ENCODE peak calls at places on chromosomes 13 and 19, in six cellular contexts. One of them, this sample, is unnamed.

GRCh38 chr13:26459276-26460131 is 98.0 kb upstream of the WASF3 start:
- DNase-seq in M059J: peak
- DNase-seq in HS-27A: no peak
- DNase-seq in activated T-helper 1 cell treated with anti-CD3 and anti-CD28 coated beads, Interleukin-12 subunit alpha, Interleukin-12 subunit beta, Interleukin-2, Interleukin-4 antibody, amounts not matched to agents 30 ng/mL and 10 ng/mL and 1 ng/mL, durations not matched to agents 14 hours and 24 hours and 36 hours: no peak
- DNase-seq in NCI-H1092 treated with DMSO at 0.1 percent for 48 hours: no peak
- DNase-seq in HTR-8/SVneo: no peak
- DNase-seq in this sample: no peak

GRCh38 chr13:20360041-20360491 is 127.9 kb upstream of the GJB6 start:
- DNase-seq in M059J: peak
- DNase-seq in HS-27A: peak
- DNase-seq in activated T-helper 1 cell treated with anti-CD3 and anti-CD28 coated beads, Interleukin-12 subunit alpha, Interleukin-12 subunit beta, Interleukin-2, Interleukin-4 antibody, amounts not matched to agents 30 ng/mL and 10 ng/mL and 1 ng/mL, durations not matched to agents 14 hours and 24 hours and 36 hours: no peak
- DNase-seq in NCI-H1092 treated with DMSO at 0.1 percent for 48 hours: no peak
- DNase-seq in HTR-8/SVneo: no peak
- DNase-seq in this sample: peak

GRCh38 chr13:60647547-60647946 is 250.5 kb downstream of the TDRD3 start:
- DNase-seq in M059J: no peak
- DNase-seq in HS-27A: no peak
- DNase-seq in activated T-helper 1 cell treated with anti-CD3 and anti-CD28 coated beads, Interleukin-12 subunit alpha, Interleukin-12 subunit beta, Interleukin-2, Interleukin-4 antibody, amounts not matched to agents 30 ng/mL and 10 ng/mL and 1 ng/mL, durations not matched to agents 14 hours and 24 hours and 36 hours: no peak
- DNase-seq in NCI-H1092 treated with DMSO at 0.1 percent for 48 hours: no peak
- DNase-seq in HTR-8/SVneo: no peak
- DNase-seq in this sample: no peak

GRCh38 chr13:97911311-97912138 is 42.0 kb upstream of the IPO5 start:
- DNase-seq in M059J: peak
- DNase-seq in HS-27A: no peak
- DNase-seq in activated T-helper 1 cell treated with anti-CD3 and anti-CD28 coated beads, Interleukin-12 subunit alpha, Interleukin-12 subunit beta, Interleukin-2, Interleukin-4 antibody, amounts not matched to agents 30 ng/mL and 10 ng/mL and 1 ng/mL, durations not matched to agents 14 hours and 24 hours and 36 hours: no peak
- DNase-seq in NCI-H1092 treated with DMSO at 0.1 percent for 48 hours: no peak
- DNase-seq in HTR-8/SVneo: no peak
- DNase-seq in this sample: peak

GRCh38 chr13:73945371-73945770 is 188.8 kb downstream of the KLF12 start:
- DNase-seq in M059J: no peak
- DNase-seq in HS-27A: no peak
- DNase-seq in activated T-helper 1 cell treated with anti-CD3 and anti-CD28 coated beads, Interleukin-12 subunit alpha, Interleukin-12 subunit beta, Interleukin-2, Interleukin-4 antibody, amounts not matched to agents 30 ng/mL and 10 ng/mL and 1 ng/mL, durations not matched to agents 14 hours and 24 hours and 36 hours: no peak
- DNase-seq in NCI-H1092 treated with DMSO at 0.1 percent for 48 hours: no peak
- DNase-seq in HTR-8/SVneo: no peak
- DNase-seq in this sample: peak

GRCh38 chr13:52994865-52995264 is 33.7 kb upstream of the OLFM4 start:
- DNase-seq in M059J: no peak
- DNase-seq in HS-27A: no peak
- DNase-seq in activated T-helper 1 cell treated with anti-CD3 and anti-CD28 coated beads, Interleukin-12 subunit alpha, Interleukin-12 subunit beta, Interleukin-2, Interleukin-4 antibody, amounts not matched to agents 30 ng/mL and 10 ng/mL and 1 ng/mL, durations not matched to agents 14 hours and 24 hours and 36 hours: no peak
- DNase-seq in NCI-H1092 treated with DMSO at 0.1 percent for 48 hours: no peak
- DNase-seq in HTR-8/SVneo: no peak
- DNase-seq in this sample: no peak

GRCh38 chr13:28329395-28330158 is 165.4 kb downstream of the FLT1 start:
- DNase-seq in M059J: peak
- DNase-seq in HS-27A: no peak
- DNase-seq in activated T-helper 1 cell treated with anti-CD3 and anti-CD28 coated beads, Interleukin-12 subunit alpha, Interleukin-12 subunit beta, Interleukin-2, Interleukin-4 antibody, amounts not matched to agents 30 ng/mL and 10 ng/mL and 1 ng/mL, durations not matched to agents 14 hours and 24 hours and 36 hours: no peak
- DNase-seq in NCI-H1092 treated with DMSO at 0.1 percent for 48 hours: no peak
- DNase-seq in HTR-8/SVneo: no peak
- DNase-seq in this sample: peak

GRCh38 chr19:3601021-3601420 is 5.7 kb downstream of the TBXA2R start:
- DNase-seq in M059J: no peak
- DNase-seq in HS-27A: no peak
- DNase-seq in activated T-helper 1 cell treated with anti-CD3 and anti-CD28 coated beads, Interleukin-12 subunit alpha, Interleukin-12 subunit beta, Interleukin-2, Interleukin-4 antibody, amounts not matched to agents 30 ng/mL and 10 ng/mL and 1 ng/mL, durations not matched to agents 14 hours and 24 hours and 36 hours: no peak
- DNase-seq in NCI-H1092 treated with DMSO at 0.1 percent for 48 hours: no peak
- DNase-seq in HTR-8/SVneo: no peak
- DNase-seq in this sample: no peak

GRCh38 chr19:56690668-56691067 is 19.1 kb upstream of the ZNF835 start:
- DNase-seq in M059J: no peak
- DNase-seq in HS-27A: no peak
- DNase-seq in activated T-helper 1 cell treated with anti-CD3 and anti-CD28 coated beads, Interleukin-12 subunit alpha, Interleukin-12 subunit beta, Interleukin-2, Interleukin-4 antibody, amounts not matched to agents 30 ng/mL and 10 ng/mL and 1 ng/mL, durations not matched to agents 14 hours and 24 hours and 36 hours: no peak
- DNase-seq in NCI-H1092 treated with DMSO at 0.1 percent for 48 hours: no peak
- DNase-seq in HTR-8/SVneo: no peak
- DNase-seq in this sample: no peak

GRCh38 chr19:2702170-2703076 is at the start of gene GNG7:
- DNase-seq in M059J: peak
- DNase-seq in HS-27A: no peak
- DNase-seq in activated T-helper 1 cell treated with anti-CD3 and anti-CD28 coated beads, Interleukin-12 subunit alpha, Interleukin-12 subunit beta, Interleukin-2, Interleukin-4 antibody, amounts not matched to agents 30 ng/mL and 10 ng/mL and 1 ng/mL, durations not matched to agents 14 hours and 24 hours and 36 hours: peak
- DNase-seq in NCI-H1092 treated with DMSO at 0.1 percent for 48 hours: peak
- DNase-seq in HTR-8/SVneo: peak
- DNase-seq in this sample: peak

GRCh38 chr13:32761472-32761871 is 175.2 kb downstream of the PDS5B start:
- DNase-seq in M059J: no peak
- DNase-seq in HS-27A: no peak
- DNase-seq in activated T-helper 1 cell treated with anti-CD3 and anti-CD28 coated beads, Interleukin-12 subunit alpha, Interleukin-12 subunit beta, Interleukin-2, Interleukin-4 antibody, amounts not matched to agents 30 ng/mL and 10 ng/mL and 1 ng/mL, durations not matched to agents 14 hours and 24 hours and 36 hours: no peak
- DNase-seq in NCI-H1092 treated with DMSO at 0.1 percent for 48 hours: no peak
- DNase-seq in HTR-8/SVneo: no peak
- DNase-seq in this sample: no peak

GRCh38 chr13:65532231-65532630 is 1697.9 kb downstream of the PCDH9 start:
- DNase-seq in M059J: no peak
- DNase-seq in HS-27A: no peak
- DNase-seq in activated T-helper 1 cell treated with anti-CD3 and anti-CD28 coated beads, Interleukin-12 subunit alpha, Interleukin-12 subunit beta, Interleukin-2, Interleukin-4 antibody, amounts not matched to agents 30 ng/mL and 10 ng/mL and 1 ng/mL, durations not matched to agents 14 hours and 24 hours and 36 hours: no peak
- DNase-seq in NCI-H1092 treated with DMSO at 0.1 percent for 48 hours: no peak
- DNase-seq in HTR-8/SVneo: no peak
- DNase-seq in this sample: no peak

This sample was measured in astrocyte of the spinal cord.